ENCODE peak calls at places on chromosomes 5 and 9, in nine cellular contexts. One of them, this sample, is unnamed.

GRCh38 chr5:20129491-20129890 is 141.5 kb upstream of the CDH18 start:
- DNase-seq in A549: no peak
- DNase-seq in tibial nerve: no peak
- DNase-seq in HepG2: no peak
- DNase-seq in sigmoid colon: no peak
- DNase-seq in transverse colon: no peak
- DNase-seq in K562: no peak
- DNase-seq in stomach: no peak
- DNase-seq in esophagus muscularis mucosa: no peak
- DNase-seq in this sample: no peak

GRCh38 chr9:93452710-93453046 is 703 bp downstream of the FAM120AOS start:
- DNase-seq in A549: no peak
- DNase-seq in tibial nerve: no peak
- DNase-seq in HepG2: no peak
- DNase-seq in sigmoid colon: no peak
- DNase-seq in transverse colon: peak
- DNase-seq in K562: no peak
- DNase-seq in stomach: peak
- DNase-seq in esophagus muscularis mucosa: no peak
- DNase-seq in this sample: peak

GRCh38 chr5:99589424-99589823 is 660.6 kb upstream of the CHD1 start:
- DNase-seq in A549: no peak
- DNase-seq in tibial nerve: no peak
- DNase-seq in HepG2: no peak
- DNase-seq in sigmoid colon: no peak
- DNase-seq in transverse colon: no peak
- DNase-seq in K562: no peak
- DNase-seq in stomach: no peak
- DNase-seq in esophagus muscularis mucosa: no peak
- DNase-seq in this sample: no peak

GRCh38 chr9:32339424-32339823 is 45.0 kb upstream of the ACO1 start:
- DNase-seq in A549: no peak
- DNase-seq in tibial nerve: no peak
- DNase-seq in HepG2: no peak
- DNase-seq in sigmoid colon: no peak
- DNase-seq in transverse colon: no peak
- DNase-seq in K562: no peak
- DNase-seq in stomach: no peak
- DNase-seq in esophagus muscularis mucosa: no peak
- DNase-seq in this sample: no peak

GRCh38 chr9:120923620-120924328 is 2.8 kb downstream of the TRAF1 start:
- DNase-seq in A549: no peak
- DNase-seq in tibial nerve: no peak
- DNase-seq in HepG2: no peak
- DNase-seq in sigmoid colon: peak
- DNase-seq in transverse colon: peak
- DNase-seq in K562: no peak
- DNase-seq in stomach: no peak
- DNase-seq in esophagus muscularis mucosa: no peak
- DNase-seq in this sample: no peak

GRCh38 chr5:141306630-141307029 is 2.8 kb upstream of the SLC25A2 start:
- DNase-seq in A549: no peak
- DNase-seq in tibial nerve: no peak
- DNase-seq in HepG2: no peak
- DNase-seq in sigmoid colon: no peak
- DNase-seq in transverse colon: no peak
- DNase-seq in K562: no peak
- DNase-seq in stomach: no peak
- DNase-seq in esophagus muscularis mucosa: no peak
- DNase-seq in this sample: no peak

GRCh38 chr5:98770158-98770910 is 3.1 kb upstream of the RGMB start:
- DNase-seq in A549: peak
- DNase-seq in tibial nerve: peak
- DNase-seq in HepG2: peak
- DNase-seq in sigmoid colon: peak
- DNase-seq in transverse colon: peak
- DNase-seq in K562: no peak
- DNase-seq in stomach: peak
- DNase-seq in esophagus muscularis mucosa: no peak
- DNase-seq in this sample: peak

GRCh38 chr9:116792271-116792670 is 105.2 kb downstream of the TRIM32 start:
- DNase-seq in A549: no peak
- DNase-seq in tibial nerve: no peak
- DNase-seq in HepG2: no peak
- DNase-seq in sigmoid colon: no peak
- DNase-seq in transverse colon: no peak
- DNase-seq in K562: no peak
- DNase-seq in stomach: no peak
- DNase-seq in esophagus muscularis mucosa: no peak
- DNase-seq in this sample: no peak

GRCh38 chr5:177049285-177049684 is 26.8 kb downstream of the ZNF346 start:
- DNase-seq in A549: peak
- DNase-seq in tibial nerve: no peak
- DNase-seq in HepG2: no peak
- DNase-seq in sigmoid colon: no peak
- DNase-seq in transverse colon: no peak
- DNase-seq in K562: no peak
- DNase-seq in stomach: no peak
- DNase-seq in esophagus muscularis mucosa: no peak
- DNase-seq in this sample: no peak

GRCh38 chr9:108889649-108890067 is 27.6 kb downstream of the ACTL7A start:
- DNase-seq in A549: peak
- DNase-seq in tibial nerve: no peak
- DNase-seq in HepG2: peak
- DNase-seq in sigmoid colon: no peak
- DNase-seq in transverse colon: no peak
- DNase-seq in K562: no peak
- DNase-seq in stomach: no peak
- DNase-seq in esophagus muscularis mucosa: no peak
- DNase-seq in this sample: no peak

GRCh38 chr9:31671011-31671410 is 713.4 kb upstream of the ACO1 start:
- DNase-seq in A549: no peak
- DNase-seq in tibial nerve: no peak
- DNase-seq in HepG2: no peak
- DNase-seq in sigmoid colon: no peak
- DNase-seq in transverse colon: no peak
- DNase-seq in K562: no peak
- DNase-seq in stomach: no peak
- DNase-seq in esophagus muscularis mucosa: no peak
- DNase-seq in this sample: no peak

GRCh38 chr5:159903134-159903533 is 13.1 kb upstream of the ADRA1B start:
- DNase-seq in A549: no peak
- DNase-seq in tibial nerve: no peak
- DNase-seq in HepG2: no peak
- DNase-seq in sigmoid colon: no peak
- DNase-seq in transverse colon: no peak
- DNase-seq in K562: no peak
- DNase-seq in stomach: no peak
- DNase-seq in esophagus muscularis mucosa: no peak
- DNase-seq in this sample: no peak

GRCh38 chr5:1037671-1038416 is 29.2 kb downstream of the NKD2 start:
- DNase-seq in A549: no peak
- DNase-seq in tibial nerve: no peak
- DNase-seq in HepG2: no peak
- DNase-seq in sigmoid colon: peak
- DNase-seq in transverse colon: no peak
- DNase-seq in K562: no peak
- DNase-seq in stomach: no peak
- DNase-seq in esophagus muscularis mucosa: no peak
- DNase-seq in this sample: no peak

GRCh38 chr5:9209846-9210547 is 335.9 kb downstream of the SEMA5A start:
- DNase-seq in A549: no peak
- DNase-seq in tibial nerve: no peak
- DNase-seq in HepG2: no peak
- DNase-seq in sigmoid colon: no peak
- DNase-seq in transverse colon: no peak
- DNase-seq in K562: no peak
- DNase-seq in stomach: no peak
- DNase-seq in esophagus muscularis mucosa: no peak
- DNase-seq in this sample: no peak

GRCh38 chr9:135887021-135887507 is 20.3 kb downstream of the CAMSAP1 start:
- DNase-seq in A549: no peak
- DNase-seq in tibial nerve: no peak
- DNase-seq in HepG2: no peak
- DNase-seq in sigmoid colon: no peak
- DNase-seq in transverse colon: no peak
- DNase-seq in K562: no peak
- DNase-seq in stomach: peak
- DNase-seq in esophagus muscularis mucosa: no peak
- DNase-seq in this sample: no peak

GRCh38 chr9:70479880-70480291 is 65.4 kb upstream of the KLF9 start:
- DNase-seq in A549: no peak
- DNase-seq in tibial nerve: no peak
- DNase-seq in HepG2: no peak
- DNase-seq in sigmoid colon: peak
- DNase-seq in transverse colon: peak
- DNase-seq in K562: no peak
- DNase-seq in stomach: peak
- DNase-seq in esophagus muscularis mucosa: no peak
- DNase-seq in this sample: peak

GRCh38 chr5:143060018-143060417 is 289.8 kb downstream of the ARHGAP26 start:
- DNase-seq in A549: no peak
- DNase-seq in tibial nerve: no peak
- DNase-seq in HepG2: no peak
- DNase-seq in sigmoid colon: no peak
- DNase-seq in transverse colon: no peak
- DNase-seq in K562: no peak
- DNase-seq in stomach: no peak
- DNase-seq in esophagus muscularis mucosa: no peak
- DNase-seq in this sample: no peak
- TF ChIP-seq EP300 in A549: no peak
- TF ChIP-seq EP300 in tibial nerve: no peak
- TF ChIP-seq EP300 in HepG2: no peak
- TF ChIP-seq EP300 in sigmoid colon: no peak
- TF ChIP-seq EP300 in transverse colon: no peak
- TF ChIP-seq EP300 in K562: no peak
- TF ChIP-seq EP300 in stomach: no peak
- TF ChIP-seq EP300 in esophagus muscularis mucosa: no peak
- TF ChIP-seq EP300 in this sample: no peak

DNA sequence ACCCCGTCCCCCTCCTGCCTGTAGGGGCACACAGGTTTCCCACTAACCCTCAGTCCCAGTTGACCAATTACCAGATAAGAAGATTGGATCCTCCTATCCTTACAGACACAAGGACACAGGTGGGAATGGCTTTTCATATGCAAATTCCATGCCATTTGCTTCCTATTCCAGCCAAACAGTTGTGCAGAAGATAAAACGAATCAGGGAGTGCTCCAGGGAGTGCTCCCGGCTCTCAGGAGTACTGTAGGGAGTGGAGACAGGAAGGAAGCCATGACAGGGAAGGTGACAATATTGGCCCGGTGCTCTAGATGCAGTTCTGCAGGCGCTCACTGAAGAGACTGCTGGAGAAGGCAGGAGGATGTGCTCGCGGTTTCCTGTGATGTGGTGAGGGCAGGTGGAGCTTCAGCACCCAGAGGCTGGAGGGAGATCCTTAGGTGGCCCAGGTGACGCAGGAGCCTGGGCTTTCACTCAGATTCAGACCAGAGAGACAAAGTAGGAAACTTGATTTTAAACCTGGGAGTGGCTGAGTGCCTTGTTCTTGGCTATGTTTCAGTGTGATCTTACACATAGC is 260.0 kb downstream of the AUH start:
- DNase-seq in A549: no peak
- DNase-seq in tibial nerve: no peak
- DNase-seq in HepG2: no peak
- DNase-seq in sigmoid colon: no peak
- DNase-seq in transverse colon: peak
- DNase-seq in K562: no peak
- DNase-seq in stomach: peak
- DNase-seq in esophagus muscularis mucosa: no peak
- DNase-seq in this sample: no peak
- TF ChIP-seq EP300 in A549: no peak
- TF ChIP-seq EP300 in tibial nerve: no peak
- TF ChIP-seq EP300 in HepG2: no peak
- TF ChIP-seq EP300 in sigmoid colon: no peak
- TF ChIP-seq EP300 in transverse colon: no peak
- TF ChIP-seq EP300 in K562: no peak
- TF ChIP-seq EP300 in stomach: no peak
- TF ChIP-seq EP300 in esophagus muscularis mucosa: no peak
- TF ChIP-seq EP300 in this sample: no peak

GRCh38 chr5:17405976-17406876 is 91.8 kb upstream of the TAF11L2 start:
- DNase-seq in A549: no peak
- DNase-seq in tibial nerve: no peak
- DNase-seq in HepG2: no peak
- DNase-seq in sigmoid colon: no peak
- DNase-seq in transverse colon: no peak
- DNase-seq in K562: no peak
- DNase-seq in stomach: no peak
- DNase-seq in esophagus muscularis mucosa: peak
- DNase-seq in this sample: no peak
- TF ChIP-seq EP300 in A549: no peak
- TF ChIP-seq EP300 in tibial nerve: no peak
- TF ChIP-seq EP300 in HepG2: no peak
- TF ChIP-seq EP300 in sigmoid colon: no peak
- TF ChIP-seq EP300 in transverse colon: no peak
- TF ChIP-seq EP300 in K562: no peak
- TF ChIP-seq EP300 in stomach: no peak
- TF ChIP-seq EP300 in esophagus muscularis mucosa: no peak
- TF ChIP-seq EP300 in this sample: no peak

GRCh38 chr5:22488427-22488826 is 364.7 kb downstream of the CDH12 start:
- DNase-seq in A549: no peak
- DNase-seq in tibial nerve: no peak
- DNase-seq in HepG2: no peak
- DNase-seq in sigmoid colon: no peak
- DNase-seq in transverse colon: no peak
- DNase-seq in K562: no peak
- DNase-seq in stomach: no peak
- DNase-seq in esophagus muscularis mucosa: no peak
- DNase-seq in this sample: no peak
- TF ChIP-seq EP300 in A549: no peak
- TF ChIP-seq EP300 in tibial nerve: no peak
- TF ChIP-seq EP300 in HepG2: no peak
- TF ChIP-seq EP300 in sigmoid colon: no peak
- TF ChIP-seq EP300 in transverse colon: no peak
- TF ChIP-seq EP300 in K562: no peak
- TF ChIP-seq EP300 in stomach: no peak
- TF ChIP-seq EP300 in esophagus muscularis mucosa: no peak
- TF ChIP-seq EP300 in this sample: no peak

DNA sequence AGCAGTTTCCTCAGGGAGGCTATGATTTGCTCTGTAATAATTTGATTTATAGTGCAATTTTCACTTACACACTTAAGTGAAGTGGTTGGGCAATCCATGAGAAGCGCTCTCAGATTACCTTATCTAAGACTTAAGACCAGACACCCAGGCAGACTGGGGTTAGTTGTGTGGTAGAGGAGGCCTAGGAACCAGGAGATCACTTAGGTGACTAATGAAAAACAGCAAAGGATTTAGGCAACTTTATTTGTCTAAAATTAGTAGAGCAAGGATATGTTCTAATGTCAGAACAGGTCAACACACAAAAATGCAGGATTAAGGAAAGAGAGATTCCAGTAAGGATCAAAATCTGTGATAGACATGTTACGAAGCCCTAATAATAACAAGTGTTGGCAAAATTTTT is 913.8 kb downstream of the TLE1 start:
- DNase-seq in A549: no peak
- DNase-seq in tibial nerve: no peak
- DNase-seq in HepG2: no peak
- DNase-seq in sigmoid colon: no peak
- DNase-seq in transverse colon: no peak
- DNase-seq in K562: no peak
- DNase-seq in stomach: no peak
- DNase-seq in esophagus muscularis mucosa: no peak
- DNase-seq in this sample: no peak
- TF ChIP-seq EP300 in A549: no peak
- TF ChIP-seq EP300 in tibial nerve: no peak
- TF ChIP-seq EP300 in HepG2: no peak
- TF ChIP-seq EP300 in sigmoid colon: no peak
- TF ChIP-seq EP300 in transverse colon: no peak
- TF ChIP-seq EP300 in K562: no peak
- TF ChIP-seq EP300 in stomach: no peak
- TF ChIP-seq EP300 in esophagus muscularis mucosa: no peak
- TF ChIP-seq EP300 in this sample: no peak

GRCh38 chr9:134585021-134585561 is 56.5 kb upstream of the COL5A1 start:
- DNase-seq in A549: no peak
- DNase-seq in tibial nerve: peak
- DNase-seq in HepG2: no peak
- DNase-seq in sigmoid colon: no peak
- DNase-seq in transverse colon: no peak
- DNase-seq in K562: no peak
- DNase-seq in stomach: no peak
- DNase-seq in esophagus muscularis mucosa: peak
- DNase-seq in this sample: no peak
- TF ChIP-seq EP300 in A549: no peak
- TF ChIP-seq EP300 in tibial nerve: no peak
- TF ChIP-seq EP300 in HepG2: no peak
- TF ChIP-seq EP300 in sigmoid colon: no peak
- TF ChIP-seq EP300 in transverse colon: no peak
- TF ChIP-seq EP300 in K562: no peak
- TF ChIP-seq EP300 in stomach: no peak
- TF ChIP-seq EP300 in esophagus muscularis mucosa: no peak
- TF ChIP-seq EP300 in this sample: no peak

This sample was measured in ovary.